ENCODE peak calls at places on chromosomes 16 and 17, in ten cellular contexts. W is IMR-90; N is HEK293T; Y is activated T-cell treated with anti-CD3 and anti-CD28 coated beads, Interleukin-2, amount 50 U/mL, for 72 hours; L is NCI-H774; H is HTR-8/SVneo; X is stimulated activated CD4-positive, alpha-beta T cell treated with anti-CD3 and anti-CD28 coated beads, Interleukin-1b, Interleukin-23, amount 100 ng/mL, for 1 hour; J is NCI-H2107; Q is LoVo; U is RPMI8226. P is an unnamed sample.

GRCh38 chr16:86886651-86887050 is 308.3 kb downstream of the FOXL1 start:
- DNase-seq in W (peak; percentile 41), N (no peak), Y (no peak), L (no peak), H (no peak), X (no peak), J (no peak), Q (no peak), U (no peak), P (no peak)

GRCh38 chr17:83177611-83178532 is 98.5 kb downstream of the METRNL start:
- DNase-seq in W (no peak), N (no peak), Y (no peak), L (no peak), H (no peak), X (no peak), J (no peak), Q (no peak), U (no peak), P (no peak)

GRCh38 chr16:17768257-17768656 is 297.5 kb upstream of the XYLT1 start:
- DNase-seq in W (peak; percentile 62), N (no peak), Y (no peak), L (no peak), H (peak; percentile 9), X (no peak), J (no peak), Q (no peak), U (no peak), P (no peak)

GRCh38 chr17:9444687-9445086 is 130.9 kb downstream of the STX8 start:
- DNase-seq in W (peak; percentile 11), N (no peak), Y (no peak), L (no peak), H (no peak), X (no peak), J (no peak), Q (no peak), U (no peak), P (no peak)

GRCh38 chr16:30675133-30675532 is 16.9 kb downstream of the FBRS start:
- DNase-seq in W (no peak), N (no peak), Y (no peak), L (no peak), H (no peak), X (no peak), J (no peak), Q (no peak), U (no peak), P (no peak)

GRCh38 chr17:29614345-29615047 is 8.2 kb downstream of the CORO6 start:
- DNase-seq in W (no peak), N (no peak), Y (no peak), L (no peak), H (no peak), X (no peak), J (no peak), Q (no peak), U (no peak), P (no peak)

GRCh38 chr16:19718624-19718965 is 524 bp downstream of the IQCK start:
- DNase-seq in W (peak; percentile 9), N (no peak), Y (no peak), L (no peak), H (no peak), X (no peak), J (no peak), Q (no peak), U (peak; percentile 44), P (no peak)

GRCh38 chr17:66214893-66215528 is 14.2 kb downstream of the APOH start:
- DNase-seq in W (no peak), N (no peak), Y (no peak), L (peak; percentile 77), H (no peak), X (no peak), J (peak; percentile 60), Q (no peak), U (no peak), P (no peak)

GRCh38 chr16:31135535-31136286 is at the start of gene PRSS8:
- DNase-seq in W (no peak), N (no peak), Y (no peak), L (peak; percentile 28), H (no peak), X (no peak), J (no peak), Q (no peak), U (no peak), P (no peak)

GRCh38 chr16:1498899-1499676 is 5.9 kb downstream of the TELO2 start:
- DNase-seq in W (no peak), N (no peak), Y (no peak), L (no peak), H (no peak), X (no peak), J (no peak), Q (no peak), U (no peak), P (no peak)

GRCh38 chr17:48153711-48154642 is 46.4 kb downstream of the SNX11 start:
- DNase-seq in W (peak; percentile 54), N (peak; percentile 63), Y (no peak), L (peak; percentile 88), H (peak; percentile 64), X (no peak), J (peak; percentile 26), Q (peak; percentile 57), U (peak; percentile 41), P (no peak)

GRCh38 chr17:77306048-77306789 is 165.4 kb downstream of the SEC14L1 start:
- DNase-seq in W (no peak), N (no peak), Y (no peak), L (no peak), H (no peak), X (no peak), J (no peak), Q (no peak), U (no peak), P (no peak)

GRCh38 chr17:2435181-2435741 is 34.4 kb upstream of the MNT start:
- DNase-seq in W (peak; percentile 31), N (no peak), Y (no peak), L (peak; percentile 1), H (no peak), X (no peak), J (peak; percentile 19), Q (no peak), U (no peak), P (peak; percentile 55)

GRCh38 chr17:75773121-75773807 is 8.3 kb upstream of the GALK1 start:
- DNase-seq in W (no peak), N (no peak), Y (peak; percentile 38), L (no peak), H (no peak), X (no peak), J (no peak), Q (no peak), U (no peak), P (no peak)

GRCh38 chr17:57723427-57724037 is 21.6 kb downstream of the CCDC182 start:
- DNase-seq in W (no peak), N (no peak), Y (no peak), L (no peak), H (no peak), X (no peak), J (no peak), Q (no peak), U (no peak), P (no peak)

GRCh38 chr17:8940866-8941471 is 24.5 kb downstream of the PIK3R5 start:
- DNase-seq in W (no peak), N (no peak), Y (peak; percentile 60), L (no peak), H (no peak), X (no peak), J (no peak), Q (no peak), U (no peak), P (no peak)

GRCh38 chr16:86778978-86779377 is 200.6 kb downstream of the FOXL1 start:
- DNase-seq in W (no peak), N (no peak), Y (no peak), L (no peak), H (no peak), X (no peak), J (no peak), Q (no peak), U (no peak), P (no peak)

GRCh38 chr16:85238233-85238647 is 126.0 kb upstream of the CIBAR2 start:
- DNase-seq in W (peak; percentile 95), N (no peak), Y (no peak), L (no peak), H (no peak), X (no peak), J (no peak), Q (no peak), U (no peak), P (no peak)

GRCh38 chr17:78313735-78314648 is 45.9 kb downstream of the SOCS3 start:
- DNase-seq in W (peak; percentile 59), N (peak; percentile 83), Y (peak; percentile 71), L (peak; percentile 95), H (peak; percentile 81), X (peak; percentile 39), J (peak; percentile 74), Q (peak; percentile 85), U (peak; percentile 94), P (peak; percentile 19)

GRCh38 chr17:49193513-49194296 is 16.7 kb downstream of the GNGT2 start:
- DNase-seq in W (peak; percentile 51), N (peak; percentile 61), Y (peak; percentile 18), L (peak; percentile 11), H (peak; percentile 83), X (no peak), J (no peak), Q (peak; percentile 42), U (peak; percentile 30), P (no peak)

GRCh38 chr17:1957037-1957436 is 68.1 kb downstream of the RTN4RL1 start:
- DNase-seq in W (peak; percentile 39), N (no peak), Y (no peak), L (no peak), H (no peak), X (no peak), J (no peak), Q (no peak), U (no peak), P (no peak)

GRCh38 chr17:62140836-62141235 is 75.8 kb upstream of the MED13 start:
- DNase-seq in W (peak; percentile 52), N (no peak), Y (no peak), L (no peak), H (no peak), X (no peak), J (no peak), Q (no peak), U (peak; percentile 31), P (no peak)

GRCh38 chr17:31878703-31879073 is 19.6 kb upstream of the COPRS start:
- DNase-seq in W (no peak), N (no peak), Y (no peak), L (no peak), H (no peak), X (no peak), J (no peak), Q (no peak), U (no peak), P (no peak)

GRCh38 chr16:12176051-12176450 is 199.5 kb downstream of the SNX29 start:
- DNase-seq in W (no peak), N (no peak), Y (no peak), L (no peak), H (no peak), X (no peak), J (no peak), Q (no peak), U (no peak), P (no peak)

GRCh38 chr17:43779145-43780125 is 658 bp upstream of the DUSP3 start:
- DNase-seq in W (peak; percentile 25), N (peak; percentile 57), Y (peak; percentile 38), L (no peak), H (no peak), X (no peak), J (no peak), Q (no peak), U (no peak), P (no peak)

P was measured in NCI-H187 treated with DMSO at 0.1 percent for 48 hours.